ENCODE peak calls at places on chromosomes 6 and 20, in eight cellular contexts. One of them, this sample, is unnamed.
A peak's percentile ranks its signal among the peaks of the same experiment; 100 is the strongest.

GRCh38 chr6:61887425-61887824 is 398.6 kb downstream of the KHDRBS2 start:
- DNase-seq in KG1: no peak
- DNase-seq in NCI-H1694 treated with DMSO at 0.1 percent for 48 hours: no peak
- DNase-seq in amygdala: no peak
- DNase-seq in HT1080: peak; percentile 45
- DNase-seq in PC-9: no peak
- DNase-seq in DMS 273 treated with DMSO at 0.1 percent for 48 hours: peak; percentile 48
- DNase-seq in fibroblast of lung: no peak
- DNase-seq in this sample: peak; percentile 5

GRCh38 chr6:2085657-2086056 is 159.7 kb downstream of the GMDS start:
- DNase-seq in HT1080: no peak
- DNase-seq in KG1: no peak
- DNase-seq in NCI-H1694 treated with DMSO at 0.1 percent for 48 hours: no peak
- DNase-seq in DMS 273 treated with DMSO at 0.1 percent for 48 hours: no peak
- DNase-seq in PC-9: no peak
- DNase-seq in amygdala: no peak
- DNase-seq in fibroblast of lung: no peak
- DNase-seq in this sample: no peak

GRCh38 chr20:32456869-32457421 is 98.8 kb downstream of the ASXL1 start:
- DNase-seq in DMS 273 treated with DMSO at 0.1 percent for 48 hours: peak; percentile 3
- DNase-seq in fibroblast of lung: peak; percentile 42
- DNase-seq in amygdala: no peak
- DNase-seq in NCI-H1694 treated with DMSO at 0.1 percent for 48 hours: peak; percentile 22
- DNase-seq in PC-9: no peak
- DNase-seq in KG1: no peak
- DNase-seq in HT1080: no peak
- DNase-seq in this sample: peak; percentile 33

GRCh38 chr6:103983000-103983399 is 876.7 kb downstream of the HACE1 start:
- DNase-seq in PC-9: no peak
- DNase-seq in DMS 273 treated with DMSO at 0.1 percent for 48 hours: no peak
- DNase-seq in fibroblast of lung: no peak
- DNase-seq in HT1080: no peak
- DNase-seq in amygdala: no peak
- DNase-seq in NCI-H1694 treated with DMSO at 0.1 percent for 48 hours: no peak
- DNase-seq in KG1: no peak
- DNase-seq in this sample: no peak

GRCh38 chr6:32980488-32981038 is 12.2 kb downstream of the BRD2 start:
- DNase-seq in DMS 273 treated with DMSO at 0.1 percent for 48 hours: no peak
- DNase-seq in NCI-H1694 treated with DMSO at 0.1 percent for 48 hours: no peak
- DNase-seq in fibroblast of lung: no peak
- DNase-seq in HT1080: no peak
- DNase-seq in PC-9: no peak
- DNase-seq in KG1: no peak
- DNase-seq in amygdala: no peak
- DNase-seq in this sample: no peak

GRCh38 chr20:56807118-56807517 is 178.0 kb downstream of the TFAP2C start:
- DNase-seq in NCI-H1694 treated with DMSO at 0.1 percent for 48 hours: no peak
- DNase-seq in fibroblast of lung: no peak
- DNase-seq in PC-9: no peak
- DNase-seq in amygdala: no peak
- DNase-seq in DMS 273 treated with DMSO at 0.1 percent for 48 hours: no peak
- DNase-seq in HT1080: no peak
- DNase-seq in KG1: no peak
- DNase-seq in this sample: no peak

GRCh38 chr6:9499709-9500108 is 915.2 kb downstream of the TFAP2A start:
- DNase-seq in fibroblast of lung: no peak
- DNase-seq in HT1080: no peak
- DNase-seq in amygdala: no peak
- DNase-seq in PC-9: no peak
- DNase-seq in NCI-H1694 treated with DMSO at 0.1 percent for 48 hours: no peak
- DNase-seq in DMS 273 treated with DMSO at 0.1 percent for 48 hours: peak; percentile 36
- DNase-seq in KG1: no peak
- DNase-seq in this sample: no peak

GRCh38 chr6:31585531-31585930 is 546 bp upstream of the LST1 start:
- DNase-seq in KG1: peak; percentile 90
- DNase-seq in fibroblast of lung: no peak
- DNase-seq in NCI-H1694 treated with DMSO at 0.1 percent for 48 hours: no peak
- DNase-seq in HT1080: no peak
- DNase-seq in amygdala: no peak
- DNase-seq in DMS 273 treated with DMSO at 0.1 percent for 48 hours: no peak
- DNase-seq in PC-9: no peak
- DNase-seq in this sample: no peak

GRCh38 chr20:54123587-54124180 is 50.1 kb downstream of the CYP24A1 start:
- DNase-seq in amygdala: no peak
- DNase-seq in KG1: no peak
- DNase-seq in DMS 273 treated with DMSO at 0.1 percent for 48 hours: no peak
- DNase-seq in HT1080: peak; percentile 99
- DNase-seq in PC-9: peak; percentile 98
- DNase-seq in NCI-H1694 treated with DMSO at 0.1 percent for 48 hours: no peak
- DNase-seq in fibroblast of lung: peak; percentile 99
- DNase-seq in this sample: peak; percentile 96

GRCh38 chr6:107753778-107754177 is 70.3 kb downstream of the SCML4 start:
- DNase-seq in fibroblast of lung: no peak
- DNase-seq in DMS 273 treated with DMSO at 0.1 percent for 48 hours: no peak
- DNase-seq in PC-9: no peak
- DNase-seq in amygdala: no peak
- DNase-seq in HT1080: no peak
- DNase-seq in NCI-H1694 treated with DMSO at 0.1 percent for 48 hours: no peak
- DNase-seq in KG1: no peak
- DNase-seq in this sample: no peak

GRCh38 chr20:10540636-10541493 is 105.8 kb downstream of the SLX4IP start:
- DNase-seq in KG1: no peak
- DNase-seq in DMS 273 treated with DMSO at 0.1 percent for 48 hours: no peak
- DNase-seq in amygdala: no peak
- DNase-seq in PC-9: no peak
- DNase-seq in NCI-H1694 treated with DMSO at 0.1 percent for 48 hours: no peak
- DNase-seq in fibroblast of lung: peak; percentile 92
- DNase-seq in HT1080: peak; percentile 88
- DNase-seq in this sample: no peak

GRCh38 chr6:25165181-25165580 is 114.0 kb upstream of the CARMIL1 start:
- DNase-seq in PC-9: no peak
- DNase-seq in fibroblast of lung: no peak
- DNase-seq in DMS 273 treated with DMSO at 0.1 percent for 48 hours: no peak
- DNase-seq in HT1080: no peak
- DNase-seq in amygdala: no peak
- DNase-seq in KG1: no peak
- DNase-seq in NCI-H1694 treated with DMSO at 0.1 percent for 48 hours: no peak
- DNase-seq in this sample: no peak

GRCh38 chr6:142301421-142302391 is at the start of gene ADGRG6:
- DNase-seq in NCI-H1694 treated with DMSO at 0.1 percent for 48 hours: no peak
- DNase-seq in PC-9: peak; percentile 61
- DNase-seq in DMS 273 treated with DMSO at 0.1 percent for 48 hours: no peak
- DNase-seq in fibroblast of lung: peak; percentile 47
- DNase-seq in HT1080: peak; percentile 65
- DNase-seq in amygdala: no peak
- DNase-seq in KG1: no peak
- DNase-seq in this sample: no peak

GRCh38 chr6:154410215-154410614 is 53.6 kb upstream of the IPCEF1 start:
- DNase-seq in HT1080: no peak
- DNase-seq in amygdala: no peak
- DNase-seq in fibroblast of lung: no peak
- DNase-seq in DMS 273 treated with DMSO at 0.1 percent for 48 hours: no peak
- DNase-seq in PC-9: no peak
- DNase-seq in KG1: no peak
- DNase-seq in NCI-H1694 treated with DMSO at 0.1 percent for 48 hours: no peak
- DNase-seq in this sample: no peak

GRCh38 chr6:43250992-43251373 is 7.7 kb downstream of the TTBK1 start:
- DNase-seq in amygdala: no peak
- DNase-seq in NCI-H1694 treated with DMSO at 0.1 percent for 48 hours: peak; percentile 68
- DNase-seq in KG1: no peak
- DNase-seq in PC-9: no peak
- DNase-seq in HT1080: no peak
- DNase-seq in DMS 273 treated with DMSO at 0.1 percent for 48 hours: peak; percentile 70
- DNase-seq in fibroblast of lung: no peak
- DNase-seq in this sample: no peak

GRCh38 chr6:44539701-44540100 is 152.2 kb downstream of the CDC5L start:
- DNase-seq in PC-9: no peak
- DNase-seq in amygdala: no peak
- DNase-seq in HT1080: no peak
- DNase-seq in fibroblast of lung: no peak
- DNase-seq in NCI-H1694 treated with DMSO at 0.1 percent for 48 hours: no peak
- DNase-seq in DMS 273 treated with DMSO at 0.1 percent for 48 hours: no peak
- DNase-seq in KG1: no peak
- DNase-seq in this sample: no peak

GRCh38 chr6:37456126-37456525 is 23.1 kb downstream of the CMTR1 start:
- DNase-seq in DMS 273 treated with DMSO at 0.1 percent for 48 hours: no peak
- DNase-seq in amygdala: no peak
- DNase-seq in fibroblast of lung: peak; percentile 87
- DNase-seq in NCI-H1694 treated with DMSO at 0.1 percent for 48 hours: no peak
- DNase-seq in HT1080: peak; percentile 43
- DNase-seq in PC-9: no peak
- DNase-seq in KG1: no peak
- DNase-seq in this sample: no peak

GRCh38 chr6:160238786-160239751 is 19.6 kb downstream of the SLC22A2 start:
- DNase-seq in PC-9: no peak
- DNase-seq in KG1: no peak
- DNase-seq in amygdala: no peak
- DNase-seq in fibroblast of lung: peak; percentile 51
- DNase-seq in DMS 273 treated with DMSO at 0.1 percent for 48 hours: no peak
- DNase-seq in HT1080: peak; percentile 90
- DNase-seq in NCI-H1694 treated with DMSO at 0.1 percent for 48 hours: no peak
- DNase-seq in this sample: no peak

GRCh38 chr6:2865270-2866182 is 23.9 kb upstream of the SERPINB1 start:
- DNase-seq in KG1: no peak
- DNase-seq in fibroblast of lung: peak; percentile 38
- DNase-seq in amygdala: no peak
- DNase-seq in HT1080: no peak
- DNase-seq in DMS 273 treated with DMSO at 0.1 percent for 48 hours: no peak
- DNase-seq in NCI-H1694 treated with DMSO at 0.1 percent for 48 hours: no peak
- DNase-seq in PC-9: no peak
- DNase-seq in this sample: no peak

GRCh38 chr20:23826541-23827018 is at the start of gene CST2:
- DNase-seq in fibroblast of lung: no peak
- DNase-seq in NCI-H1694 treated with DMSO at 0.1 percent for 48 hours: no peak
- DNase-seq in PC-9: peak; percentile 59
- DNase-seq in HT1080: peak; percentile 21
- DNase-seq in amygdala: no peak
- DNase-seq in DMS 273 treated with DMSO at 0.1 percent for 48 hours: no peak
- DNase-seq in KG1: no peak
- DNase-seq in this sample: no peak

GRCh38 chr20:5118220-5119142 is 1.3 kb downstream of the PCNA start:
- DNase-seq in HT1080: no peak
- DNase-seq in fibroblast of lung: peak; percentile 3
- DNase-seq in DMS 273 treated with DMSO at 0.1 percent for 48 hours: no peak
- DNase-seq in KG1: no peak
- DNase-seq in amygdala: no peak
- DNase-seq in NCI-H1694 treated with DMSO at 0.1 percent for 48 hours: no peak
- DNase-seq in PC-9: no peak
- DNase-seq in this sample: no peak

GRCh38 chr6:235763-236360 is 56.4 kb upstream of the DUSP22 start:
- DNase-seq in KG1: no peak
- DNase-seq in HT1080: peak; percentile 58
- DNase-seq in amygdala: no peak
- DNase-seq in PC-9: no peak
- DNase-seq in NCI-H1694 treated with DMSO at 0.1 percent for 48 hours: no peak
- DNase-seq in fibroblast of lung: peak; percentile 37
- DNase-seq in DMS 273 treated with DMSO at 0.1 percent for 48 hours: no peak
- DNase-seq in this sample: no peak

GRCh38 chr6:119156742-119157494 is 78.5 kb upstream of the FAM184A start:
- DNase-seq in KG1: no peak
- DNase-seq in DMS 273 treated with DMSO at 0.1 percent for 48 hours: no peak
- DNase-seq in fibroblast of lung: no peak
- DNase-seq in NCI-H1694 treated with DMSO at 0.1 percent for 48 hours: no peak
- DNase-seq in HT1080: no peak
- DNase-seq in PC-9: no peak
- DNase-seq in amygdala: no peak
- DNase-seq in this sample: no peak

GRCh38 chr6:106591111-106591825 is 38.0 kb downstream of the RTN4IP1 start:
- DNase-seq in PC-9: peak; percentile 12
- DNase-seq in NCI-H1694 treated with DMSO at 0.1 percent for 48 hours: no peak
- DNase-seq in HT1080: peak; percentile 86
- DNase-seq in KG1: no peak
- DNase-seq in fibroblast of lung: peak; percentile 92
- DNase-seq in DMS 273 treated with DMSO at 0.1 percent for 48 hours: no peak
- DNase-seq in amygdala: no peak
- DNase-seq in this sample: peak; percentile 5

GRCh38 chr6:1067346-1067745 is 244.6 kb upstream of the FOXQ1 start:
- DNase-seq in HT1080: no peak
- DNase-seq in DMS 273 treated with DMSO at 0.1 percent for 48 hours: no peak
- DNase-seq in KG1: no peak
- DNase-seq in fibroblast of lung: no peak
- DNase-seq in NCI-H1694 treated with DMSO at 0.1 percent for 48 hours: no peak
- DNase-seq in PC-9: no peak
- DNase-seq in amygdala: no peak
- DNase-seq in this sample: no peak

GRCh38 chr6:164167873-164168405 is 753.4 kb downstream of the QKI start:
- DNase-seq in amygdala: peak; percentile 17
- DNase-seq in KG1: no peak
- DNase-seq in PC-9: no peak
- DNase-seq in HT1080: no peak
- DNase-seq in NCI-H1694 treated with DMSO at 0.1 percent for 48 hours: no peak
- DNase-seq in DMS 273 treated with DMSO at 0.1 percent for 48 hours: no peak
- DNase-seq in fibroblast of lung: no peak
- DNase-seq in this sample: no peak

GRCh38 chr20:31716818-31717477 is 5.7 kb downstream of the BCL2L1 start:
- DNase-seq in KG1: no peak
- DNase-seq in PC-9: no peak
- DNase-seq in DMS 273 treated with DMSO at 0.1 percent for 48 hours: no peak
- DNase-seq in amygdala: no peak
- DNase-seq in NCI-H1694 treated with DMSO at 0.1 percent for 48 hours: no peak
- DNase-seq in fibroblast of lung: no peak
- DNase-seq in HT1080: no peak
- DNase-seq in this sample: no peak

GRCh38 chr20:47198996-47199552 is 157.4 kb downstream of the ZMYND8 start:
- DNase-seq in fibroblast of lung: no peak
- DNase-seq in amygdala: no peak
- DNase-seq in HT1080: no peak
- DNase-seq in PC-9: no peak
- DNase-seq in KG1: no peak
- DNase-seq in DMS 273 treated with DMSO at 0.1 percent for 48 hours: no peak
- DNase-seq in NCI-H1694 treated with DMSO at 0.1 percent for 48 hours: no peak
- DNase-seq in this sample: no peak

This sample was measured in T1000.